ENCODE peak calls at places on chromosomes 11 and 22, in eight cellular contexts. One of them, this sample, is unnamed.

GRCh38 chr11:109869536-109869935 is 223.7 kb upstream of the ZC3H12C start:
- DNase-seq in AG09309: no peak
- DNase-seq in Peyer's patch: no peak
- DNase-seq in cardiac muscle cell: peak
- DNase-seq in uterus: no peak
- DNase-seq in bronchial epithelial cell: no peak
- DNase-seq in AG04449: no peak
- DNase-seq in choroid plexus epithelial cell: no peak
- DNase-seq in this sample: no peak

GRCh38 chr11:97289823-97290222 is 900.0 kb downstream of the JRKL start:
- DNase-seq in Peyer's patch: no peak
- DNase-seq in bronchial epithelial cell: no peak
- DNase-seq in uterus: no peak
- DNase-seq in AG04449: no peak
- DNase-seq in cardiac muscle cell: no peak
- DNase-seq in choroid plexus epithelial cell: no peak
- DNase-seq in AG09309: no peak
- DNase-seq in this sample: no peak

GRCh38 chr22:46352691-46353386 is 17.3 kb downstream of the TRMU start:
- DNase-seq in choroid plexus epithelial cell: peak
- DNase-seq in Peyer's patch: no peak
- DNase-seq in bronchial epithelial cell: peak
- DNase-seq in AG04449: no peak
- DNase-seq in uterus: no peak
- DNase-seq in AG09309: no peak
- DNase-seq in cardiac muscle cell: no peak
- DNase-seq in this sample: no peak

GRCh38 chr11:30665067-30665466 is 78.9 kb upstream of the MPPED2 start:
- DNase-seq in cardiac muscle cell: no peak
- DNase-seq in AG04449: no peak
- DNase-seq in AG09309: no peak
- DNase-seq in Peyer's patch: no peak
- DNase-seq in uterus: no peak
- DNase-seq in choroid plexus epithelial cell: no peak
- DNase-seq in bronchial epithelial cell: no peak
- DNase-seq in this sample: no peak

GRCh38 chr11:32374261-32374711 is 61.1 kb downstream of the WT1 start:
- DNase-seq in Peyer's patch: no peak
- DNase-seq in uterus: no peak
- DNase-seq in bronchial epithelial cell: no peak
- DNase-seq in AG04449: no peak
- DNase-seq in cardiac muscle cell: peak
- DNase-seq in choroid plexus epithelial cell: peak
- DNase-seq in AG09309: no peak
- DNase-seq in this sample: no peak

GRCh38 chr11:78796956-78797355 is 222.3 kb upstream of the NARS2 start:
- DNase-seq in Peyer's patch: no peak
- DNase-seq in choroid plexus epithelial cell: peak
- DNase-seq in bronchial epithelial cell: peak
- DNase-seq in AG09309: peak
- DNase-seq in cardiac muscle cell: no peak
- DNase-seq in AG04449: peak
- DNase-seq in uterus: no peak
- DNase-seq in this sample: peak

GRCh38 chr11:65225284-65226102 is 36.3 kb upstream of the POLA2 start:
- DNase-seq in bronchial epithelial cell: peak
- DNase-seq in choroid plexus epithelial cell: peak
- DNase-seq in AG04449: no peak
- DNase-seq in Peyer's patch: peak
- DNase-seq in cardiac muscle cell: peak
- DNase-seq in uterus: peak
- DNase-seq in AG09309: peak
- DNase-seq in this sample: peak

GRCh38 chr11:12824281-12825041 is 150.2 kb downstream of the TEAD1 start:
- DNase-seq in bronchial epithelial cell: no peak
- DNase-seq in Peyer's patch: no peak
- DNase-seq in AG09309: no peak
- DNase-seq in AG04449: no peak
- DNase-seq in uterus: no peak
- DNase-seq in choroid plexus epithelial cell: no peak
- DNase-seq in cardiac muscle cell: peak
- DNase-seq in this sample: no peak

GRCh38 chr11:43576834-43577521 is 103.6 kb upstream of the HSD17B12 start:
- DNase-seq in Peyer's patch: no peak
- DNase-seq in bronchial epithelial cell: peak
- DNase-seq in choroid plexus epithelial cell: peak
- DNase-seq in AG09309: no peak
- DNase-seq in uterus: no peak
- DNase-seq in cardiac muscle cell: peak
- DNase-seq in AG04449: no peak
- DNase-seq in this sample: no peak

GRCh38 chr11:2432171-2432621 is 12.1 kb downstream of the TRPM5 start:
- DNase-seq in Peyer's patch: no peak
- DNase-seq in choroid plexus epithelial cell: no peak
- DNase-seq in AG04449: no peak
- DNase-seq in cardiac muscle cell: no peak
- DNase-seq in AG09309: no peak
- DNase-seq in uterus: no peak
- DNase-seq in bronchial epithelial cell: no peak
- DNase-seq in this sample: no peak

GRCh38 chr11:7506243-7506642 is 7.6 kb upstream of the PPFIBP2 start:
- DNase-seq in AG04449: no peak
- DNase-seq in Peyer's patch: no peak
- DNase-seq in cardiac muscle cell: no peak
- DNase-seq in AG09309: no peak
- DNase-seq in choroid plexus epithelial cell: no peak
- DNase-seq in bronchial epithelial cell: no peak
- DNase-seq in uterus: no peak
- DNase-seq in this sample: no peak

GRCh38 chr11:1469911-1470680 is 16.5 kb downstream of the MOB2 start:
- DNase-seq in cardiac muscle cell: no peak
- DNase-seq in Peyer's patch: no peak
- DNase-seq in AG04449: no peak
- DNase-seq in AG09309: no peak
- DNase-seq in bronchial epithelial cell: no peak
- DNase-seq in choroid plexus epithelial cell: no peak
- DNase-seq in uterus: no peak
- DNase-seq in this sample: no peak

GRCh38 chr11:108718466-108718865 is 53.6 kb downstream of the DDX10 start:
- DNase-seq in AG04449: no peak
- DNase-seq in cardiac muscle cell: no peak
- DNase-seq in bronchial epithelial cell: no peak
- DNase-seq in choroid plexus epithelial cell: no peak
- DNase-seq in Peyer's patch: no peak
- DNase-seq in uterus: no peak
- DNase-seq in AG09309: no peak
- DNase-seq in this sample: no peak

GRCh38 chr11:115357066-115357465 is 147.1 kb downstream of the CADM1 start:
- DNase-seq in bronchial epithelial cell: no peak
- DNase-seq in AG09309: no peak
- DNase-seq in cardiac muscle cell: no peak
- DNase-seq in AG04449: no peak
- DNase-seq in uterus: no peak
- DNase-seq in choroid plexus epithelial cell: no peak
- DNase-seq in Peyer's patch: no peak
- DNase-seq in this sample: no peak

GRCh38 chr22:48414662-48415061 is 1413.0 kb downstream of the BRD1 start:
- DNase-seq in AG09309: no peak
- DNase-seq in choroid plexus epithelial cell: no peak
- DNase-seq in Peyer's patch: peak
- DNase-seq in AG04449: no peak
- DNase-seq in uterus: no peak
- DNase-seq in bronchial epithelial cell: no peak
- DNase-seq in cardiac muscle cell: no peak
- DNase-seq in this sample: no peak

GRCh38 chr11:84408946-84409411 is 1122.8 kb upstream of the CCDC90B start:
- DNase-seq in AG09309: peak
- DNase-seq in uterus: no peak
- DNase-seq in cardiac muscle cell: no peak
- DNase-seq in AG04449: no peak
- DNase-seq in Peyer's patch: no peak
- DNase-seq in choroid plexus epithelial cell: peak
- DNase-seq in bronchial epithelial cell: peak
- DNase-seq in this sample: no peak

GRCh38 chr22:46537946-46538815 is 761 bp upstream of the CELSR1 start:
- DNase-seq in Peyer's patch: no peak
- DNase-seq in cardiac muscle cell: peak
- DNase-seq in choroid plexus epithelial cell: peak
- DNase-seq in uterus: no peak
- DNase-seq in AG09309: no peak
- DNase-seq in AG04449: no peak
- DNase-seq in bronchial epithelial cell: peak
- DNase-seq in this sample: no peak

DNA sequence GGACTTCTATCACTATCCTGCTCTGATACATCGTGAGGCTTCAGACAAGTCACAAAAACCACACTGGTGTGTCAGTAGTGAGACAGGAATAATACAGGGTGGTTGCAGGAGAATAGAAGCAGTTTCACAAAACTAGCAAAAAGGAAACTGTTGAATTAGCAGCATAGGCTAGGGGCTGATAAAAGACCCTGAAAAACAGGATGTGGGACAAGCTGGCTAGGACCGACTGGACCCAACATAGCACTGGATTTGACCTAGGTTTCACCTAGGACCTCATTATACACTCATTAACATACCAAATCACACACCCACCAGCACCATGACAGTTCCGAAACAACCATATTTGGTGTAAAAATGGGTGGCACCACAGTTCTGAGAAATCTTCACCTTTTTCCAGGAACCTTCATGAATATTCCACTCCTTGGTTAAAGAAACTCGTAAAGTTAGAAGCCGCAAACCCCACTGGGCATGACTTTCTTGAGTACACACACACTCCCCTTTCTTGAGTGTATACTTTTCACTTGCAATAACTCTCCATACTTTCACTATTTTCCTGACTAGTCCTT is 76.2 kb downstream of the SLC1A2 start:
- DNase-seq in Peyer's patch: no peak
- DNase-seq in cardiac muscle cell: no peak
- DNase-seq in AG09309: no peak
- DNase-seq in choroid plexus epithelial cell: no peak
- DNase-seq in bronchial epithelial cell: no peak
- DNase-seq in uterus: no peak
- DNase-seq in AG04449: no peak
- DNase-seq in this sample: no peak
- TF ChIP-seq CTCF in Peyer's patch: no peak
- TF ChIP-seq CTCF in cardiac muscle cell: no peak
- TF ChIP-seq CTCF in AG09309: no peak
- TF ChIP-seq CTCF in choroid plexus epithelial cell: no peak
- TF ChIP-seq CTCF in bronchial epithelial cell: no peak
- TF ChIP-seq CTCF in uterus: no peak
- TF ChIP-seq CTCF in AG04449: no peak
- TF ChIP-seq CTCF in this sample: no peak

GRCh38 chr22:40215266-40215665 is 37.5 kb downstream of the TNRC6B start:
- DNase-seq in choroid plexus epithelial cell: no peak
- DNase-seq in uterus: no peak
- DNase-seq in AG04449: no peak
- DNase-seq in AG09309: no peak
- DNase-seq in Peyer's patch: no peak
- DNase-seq in cardiac muscle cell: no peak
- DNase-seq in bronchial epithelial cell: peak
- DNase-seq in this sample: peak

GRCh38 chr22:40210814-40211213 is 33.1 kb downstream of the TNRC6B start:
- DNase-seq in cardiac muscle cell: no peak
- DNase-seq in bronchial epithelial cell: no peak
- DNase-seq in choroid plexus epithelial cell: no peak
- DNase-seq in uterus: no peak
- DNase-seq in Peyer's patch: no peak
- DNase-seq in AG09309: no peak
- DNase-seq in AG04449: no peak
- DNase-seq in this sample: no peak

GRCh38 chr22:40211481-40212052 is 33.8 kb downstream of the TNRC6B start:
- DNase-seq in AG04449: no peak
- DNase-seq in AG09309: no peak
- DNase-seq in cardiac muscle cell: no peak
- DNase-seq in Peyer's patch: no peak
- DNase-seq in choroid plexus epithelial cell: no peak
- DNase-seq in uterus: no peak
- DNase-seq in bronchial epithelial cell: no peak
- DNase-seq in this sample: peak

GRCh38 chr22:40212126-40212525 is 34.4 kb downstream of the TNRC6B start:
- DNase-seq in uterus: no peak
- DNase-seq in choroid plexus epithelial cell: peak
- DNase-seq in AG04449: no peak
- DNase-seq in bronchial epithelial cell: no peak
- DNase-seq in cardiac muscle cell: peak
- DNase-seq in Peyer's patch: no peak
- DNase-seq in AG09309: no peak
- DNase-seq in this sample: peak

DNA sequence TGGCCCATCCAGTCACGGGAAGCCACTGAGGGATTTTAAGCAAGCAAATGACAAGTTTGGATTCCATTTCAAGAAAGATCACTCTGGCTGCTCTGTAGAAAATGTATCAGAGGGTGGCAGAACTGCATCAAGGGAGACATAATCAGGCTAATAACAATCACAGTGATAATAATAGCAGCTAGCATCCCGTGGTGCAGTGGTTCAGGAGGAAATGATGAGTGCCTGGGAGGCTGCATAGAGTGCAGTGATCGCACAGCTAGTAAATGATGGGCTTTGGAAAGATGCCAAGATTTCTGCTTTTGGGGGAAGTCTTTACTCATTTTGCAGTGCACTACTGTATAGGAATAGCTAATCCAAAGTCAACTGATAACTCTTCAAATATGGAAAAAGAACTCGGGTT is 35.8 kb downstream of the TNRC6B start:
- DNase-seq in cardiac muscle cell: no peak
- DNase-seq in AG04449: no peak
- DNase-seq in bronchial epithelial cell: no peak
- DNase-seq in choroid plexus epithelial cell: peak
- DNase-seq in AG09309: no peak
- DNase-seq in uterus: no peak
- DNase-seq in Peyer's patch: no peak
- DNase-seq in this sample: no peak
- H3K4me3 ChIP-seq in cardiac muscle cell: no peak
- H3K4me3 ChIP-seq in AG04449: no peak
- H3K4me3 ChIP-seq in bronchial epithelial cell: no peak
- H3K4me3 ChIP-seq in choroid plexus epithelial cell: no peak
- H3K4me3 ChIP-seq in AG09309: no peak
- H3K4me3 ChIP-seq in uterus: no peak
- H3K4me3 ChIP-seq in Peyer's patch: no peak
- H3K4me3 ChIP-seq in this sample: no peak

GRCh38 chr22:27715078-27715477 is 86.5 kb downstream of the MN1 start:
- DNase-seq in bronchial epithelial cell: no peak
- DNase-seq in cardiac muscle cell: no peak
- DNase-seq in choroid plexus epithelial cell: peak
- DNase-seq in Peyer's patch: no peak
- DNase-seq in uterus: no peak
- DNase-seq in AG09309: no peak
- DNase-seq in AG04449: no peak
- DNase-seq in this sample: peak
- TF ChIP-seq CTCF in bronchial epithelial cell: peak
- TF ChIP-seq CTCF in cardiac muscle cell: no peak
- TF ChIP-seq CTCF in choroid plexus epithelial cell: peak
- TF ChIP-seq CTCF in Peyer's patch: no peak
- TF ChIP-seq CTCF in uterus: no peak
- TF ChIP-seq CTCF in AG09309: no peak
- TF ChIP-seq CTCF in AG04449: no peak
- TF ChIP-seq CTCF in this sample: no peak

DNA sequence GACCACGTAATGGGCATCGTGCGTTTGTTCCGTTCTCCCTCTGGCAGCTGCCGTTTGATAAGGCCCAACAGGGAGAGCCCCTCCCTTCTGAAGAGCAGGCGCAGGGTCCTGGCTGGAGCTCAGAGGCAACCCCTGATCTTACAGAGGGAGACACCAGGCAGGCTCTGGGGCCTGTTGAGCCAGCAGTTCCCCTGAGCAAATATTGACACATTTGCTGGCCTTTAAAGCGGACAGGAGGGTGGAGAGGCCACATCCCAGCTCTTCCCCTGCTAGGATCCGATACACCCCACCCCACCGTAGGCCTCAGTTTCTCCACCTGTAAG is 11.8 kb upstream of the C1QTNF6 start:
- DNase-seq in AG09309: no peak
- DNase-seq in choroid plexus epithelial cell: no peak
- DNase-seq in Peyer's patch: no peak
- DNase-seq in cardiac muscle cell: no peak
- DNase-seq in bronchial epithelial cell: peak
- DNase-seq in uterus: no peak
- DNase-seq in AG04449: no peak
- DNase-seq in this sample: no peak
- H3K4me3 ChIP-seq in AG09309: no peak
- H3K4me3 ChIP-seq in choroid plexus epithelial cell: peak
- H3K4me3 ChIP-seq in Peyer's patch: peak
- H3K4me3 ChIP-seq in cardiac muscle cell: no peak
- H3K4me3 ChIP-seq in bronchial epithelial cell: peak
- H3K4me3 ChIP-seq in uterus: peak
- H3K4me3 ChIP-seq in AG04449: peak
- H3K4me3 ChIP-seq in this sample: peak